ENCODE peak calls at places on chromosome 14, in five cellular contexts. One of them, this sample, is unnamed.

GRCh38 chr14:70907996-70908917 is 998 bp downstream of the PCNX1 start:
- DNase-seq in Caco-2: no peak
- DNase-seq in left cardiac atrium: peak
- DNase-seq in SK-N-MC: no peak
- DNase-seq in GM20000: peak
- DNase-seq in this sample: no peak

GRCh38 chr14:52048641-52049204 is 20.1 kb downstream of the NID2 start:
- DNase-seq in left cardiac atrium: peak
- DNase-seq in Caco-2: no peak
- DNase-seq in GM20000: no peak
- DNase-seq in SK-N-MC: no peak
- DNase-seq in this sample: no peak

GRCh38 chr14:51283402-51283825 is 43.4 kb downstream of the TMX1 start:
- DNase-seq in SK-N-MC: peak
- DNase-seq in left cardiac atrium: no peak
- DNase-seq in GM20000: peak
- DNase-seq in Caco-2: no peak
- DNase-seq in this sample: peak

GRCh38 chr14:71290301-71290700 is 383.0 kb downstream of the PCNX1 start:
- DNase-seq in GM20000: no peak
- DNase-seq in left cardiac atrium: no peak
- DNase-seq in SK-N-MC: no peak
- DNase-seq in Caco-2: no peak
- DNase-seq in this sample: no peak

GRCh38 chr14:75469164-75469563 is 41.3 kb downstream of the JDP2 start:
- DNase-seq in Caco-2: peak
- DNase-seq in GM20000: no peak
- DNase-seq in SK-N-MC: no peak
- DNase-seq in left cardiac atrium: no peak
- DNase-seq in this sample: no peak

GRCh38 chr14:82855912-82856381 is 1322.3 kb upstream of the SEL1L start:
- DNase-seq in Caco-2: no peak
- DNase-seq in GM20000: no peak
- DNase-seq in SK-N-MC: no peak
- DNase-seq in left cardiac atrium: no peak
- DNase-seq in this sample: no peak

GRCh38 chr14:59356298-59356697 is 108.9 kb downstream of the GPR135 start:
- DNase-seq in SK-N-MC: no peak
- DNase-seq in GM20000: no peak
- DNase-seq in Caco-2: no peak
- DNase-seq in left cardiac atrium: no peak
- DNase-seq in this sample: no peak

GRCh38 chr14:81436296-81437138 is 36.4 kb upstream of the STON2 start:
- DNase-seq in left cardiac atrium: peak
- DNase-seq in GM20000: peak
- DNase-seq in SK-N-MC: no peak
- DNase-seq in Caco-2: peak
- DNase-seq in this sample: no peak

GRCh38 chr14:35470775-35471174 is 63.2 kb upstream of the INSM2 start:
- DNase-seq in SK-N-MC: peak
- DNase-seq in left cardiac atrium: no peak
- DNase-seq in Caco-2: no peak
- DNase-seq in GM20000: no peak
- DNase-seq in this sample: peak

GRCh38 chr14:91410781-91411536 is 6.7 kb downstream of the CCDC88C start:
- DNase-seq in Caco-2: no peak
- DNase-seq in left cardiac atrium: no peak
- DNase-seq in SK-N-MC: no peak
- DNase-seq in GM20000: peak
- DNase-seq in this sample: no peak

GRCh38 chr14:90968025-90968424 is 92.4 kb downstream of the RPS6KA5 start:
- DNase-seq in SK-N-MC: no peak
- DNase-seq in Caco-2: no peak
- DNase-seq in left cardiac atrium: no peak
- DNase-seq in GM20000: no peak
- DNase-seq in this sample: no peak

GRCh38 chr14:54480830-54481562 is 7.8 kb downstream of the GMFB start:
- DNase-seq in GM20000: no peak
- DNase-seq in left cardiac atrium: no peak
- DNase-seq in SK-N-MC: no peak
- DNase-seq in Caco-2: no peak
- DNase-seq in this sample: no peak

GRCh38 chr14:68885226-68886108 is 92.6 kb upstream of the ZFP36L1 start:
- DNase-seq in GM20000: no peak
- DNase-seq in Caco-2: no peak
- DNase-seq in left cardiac atrium: no peak
- DNase-seq in SK-N-MC: no peak
- DNase-seq in this sample: no peak

GRCh38 chr14:101221549-101222160 is 318.1 kb upstream of the RTL1 start:
- DNase-seq in left cardiac atrium: no peak
- DNase-seq in Caco-2: peak
- DNase-seq in GM20000: no peak
- DNase-seq in SK-N-MC: no peak
- DNase-seq in this sample: no peak

GRCh38 chr14:93532550-93532949 is 101.8 kb downstream of the UNC79 start:
- DNase-seq in left cardiac atrium: no peak
- DNase-seq in SK-N-MC: no peak
- DNase-seq in GM20000: no peak
- DNase-seq in Caco-2: no peak
- DNase-seq in this sample: no peak

GRCh38 chr14:54686219-54686870 is 119.4 kb downstream of the SAMD4A start:
- DNase-seq in SK-N-MC: no peak
- DNase-seq in Caco-2: no peak
- DNase-seq in left cardiac atrium: peak
- DNase-seq in GM20000: no peak
- DNase-seq in this sample: peak

GRCh38 chr14:93375673-93376156 is 28.7 kb downstream of the COX8C start:
- DNase-seq in Caco-2: no peak
- DNase-seq in GM20000: peak
- DNase-seq in left cardiac atrium: no peak
- DNase-seq in SK-N-MC: no peak
- DNase-seq in this sample: no peak

GRCh38 chr14:64217747-64218146 is 76.4 kb downstream of the ESR2 start:
- DNase-seq in left cardiac atrium: no peak
- DNase-seq in GM20000: no peak
- DNase-seq in Caco-2: no peak
- DNase-seq in SK-N-MC: no peak
- DNase-seq in this sample: no peak

This sample was measured in non-pigmented ciliary epithelial cell.